ENCODE peak calls at places on chromosomes 1 and 21, in ten cellular contexts. R, Z, N, D, G, W, Y, S, B and J are unnamed samples.
A peak's percentile ranks its signal among the peaks of the same experiment; 100 is the strongest.

GRCh38 chr1:53766766-53767409 is 27.9 kb upstream of the GLIS1 start:
- DNase-seq in W (peak; percentile 68), Z (no peak), N (no peak), R (no peak), S (no peak), B (no peak), G (no peak), D (no peak), Y (no peak), J (no peak)

GRCh38 chr1:14713077-14713476 is 114.6 kb downstream of the KAZN start:
- DNase-seq in R (no peak), Z (no peak), Y (no peak), B (no peak), N (no peak), W (no peak), G (no peak), S (no peak), D (no peak), J (no peak)

GRCh38 chr1:19921310-19921709 is 2.1 kb downstream of the PLA2G2E start:
- DNase-seq in W (no peak), Y (no peak), N (no peak), Z (no peak), S (no peak), B (no peak), G (peak; percentile 64), D (no peak), R (no peak), J (no peak)

GRCh38 chr1:227299688-227300087 is 18.6 kb downstream of the CDC42BPA start:
- DNase-seq in G (no peak), D (no peak), Z (no peak), R (no peak), W (peak; percentile 59), B (no peak), Y (no peak), N (no peak), S (no peak), J (no peak)

GRCh38 chr1:205444931-205445652 is 10.8 kb downstream of the BLACAT1 start:
- DNase-seq in R (peak; percentile 51), D (no peak), N (no peak), Y (no peak), G (peak; percentile 35), S (peak; percentile 22), Z (peak; percentile 50), W (no peak), B (no peak), J (no peak)

GRCh38 chr1:192707978-192708547 is 72.1 kb downstream of the RGS13 start:
- DNase-seq in D (no peak), R (no peak), W (no peak), S (no peak), G (no peak), Y (no peak), B (no peak), Z (no peak), N (no peak), J (peak; percentile 69)

GRCh38 chr1:7703321-7704213 is 67.5 kb upstream of the VAMP3 start:
- DNase-seq in G (no peak), Z (no peak), R (no peak), S (no peak), Y (no peak), D (no peak), N (peak; percentile 41), W (no peak), B (no peak), J (no peak)

GRCh38 chr1:197444754-197445153 is 176.7 kb downstream of the CRB1 start:
- DNase-seq in D (no peak), N (no peak), S (no peak), G (no peak), B (no peak), W (peak; percentile 15), Z (no peak), Y (no peak), R (no peak), J (no peak)

GRCh38 chr21:26405071-26405470 is 168.0 kb downstream of the CYYR1 start:
- DNase-seq in N (no peak), S (no peak), Y (no peak), D (no peak), G (no peak), Z (no peak), W (peak; percentile 18), B (no peak), R (no peak), J (no peak)

GRCh38 chr1:227808566-227808965 is 6.9 kb upstream of the PRSS38 start:
- DNase-seq in Y (no peak), B (no peak), W (peak; percentile 20), D (no peak), G (no peak), S (no peak), Z (no peak), N (no peak), R (no peak), J (no peak)

GRCh38 chr1:36307601-36308330 is 1.6 kb downstream of the SH3D21 start:
- DNase-seq in S (no peak), N (no peak), D (peak; percentile 86), Z (no peak), G (no peak), W (no peak), R (no peak), B (no peak), Y (no peak), J (no peak)

GRCh38 chr21:25313891-25314646 is 293.2 kb downstream of the MRPL39 start:
- DNase-seq in Y (no peak), Z (no peak), G (no peak), S (no peak), D (no peak), B (no peak), N (no peak), W (peak; percentile 67), R (no peak), J (peak; percentile 16)

DNA sequence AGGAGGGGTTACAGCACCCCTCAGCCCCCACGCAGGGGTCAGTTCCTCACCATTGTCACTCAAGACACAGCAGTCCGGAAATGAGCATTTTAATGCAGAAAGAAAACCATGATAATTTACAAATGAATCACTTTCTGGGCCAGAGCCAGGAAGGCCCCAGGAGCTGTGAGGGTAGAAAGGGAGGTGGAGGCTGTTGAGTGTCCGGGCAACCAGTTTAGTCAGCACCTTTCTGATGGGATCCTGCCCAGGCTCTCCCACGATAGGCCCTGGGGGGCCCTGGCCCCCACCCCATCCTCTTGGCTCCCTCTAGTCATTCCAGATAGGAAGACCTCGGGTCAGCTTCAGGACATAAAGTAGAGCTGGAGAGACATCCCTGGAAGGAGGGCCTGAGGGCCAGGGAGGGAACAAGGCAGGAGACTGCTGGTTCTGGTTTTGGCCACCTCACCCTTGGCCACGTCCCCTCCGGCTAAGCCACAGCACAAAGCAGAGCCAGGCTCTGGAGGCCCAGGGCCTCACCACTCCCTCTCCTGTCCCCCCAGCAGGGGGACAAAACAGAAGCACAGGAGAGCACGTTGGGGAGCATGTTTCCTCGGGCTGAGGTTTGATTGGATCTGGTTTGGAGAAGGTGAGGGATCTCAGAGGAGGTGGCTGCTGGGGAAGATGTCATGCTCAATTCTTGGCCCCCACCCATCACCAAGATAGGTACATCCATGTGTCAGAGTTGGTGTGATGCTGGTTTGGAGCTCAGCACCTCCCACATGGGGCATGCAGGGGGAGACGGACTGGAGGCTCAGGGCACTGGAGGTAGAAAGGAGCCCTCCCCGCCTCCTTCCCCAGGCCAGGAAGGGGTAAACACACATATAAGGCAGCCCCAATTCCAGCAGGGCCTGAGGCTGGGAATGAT is 20.6 kb downstream of the ETNK2 start:
- DNase-seq in S (peak; percentile 75), Z (no peak), Y (no peak), R (no peak), D (no peak), G (no peak), N (no peak), W (peak; percentile 89), B (no peak), J (no peak)
- TF ChIP-seq CTCF in S (peak; percentile 18), Z (no peak), Y (no peak), R (no peak), D (no peak), G (no peak), N (no peak), W (peak; percentile 11), B (no peak), J (no peak)

DNA sequence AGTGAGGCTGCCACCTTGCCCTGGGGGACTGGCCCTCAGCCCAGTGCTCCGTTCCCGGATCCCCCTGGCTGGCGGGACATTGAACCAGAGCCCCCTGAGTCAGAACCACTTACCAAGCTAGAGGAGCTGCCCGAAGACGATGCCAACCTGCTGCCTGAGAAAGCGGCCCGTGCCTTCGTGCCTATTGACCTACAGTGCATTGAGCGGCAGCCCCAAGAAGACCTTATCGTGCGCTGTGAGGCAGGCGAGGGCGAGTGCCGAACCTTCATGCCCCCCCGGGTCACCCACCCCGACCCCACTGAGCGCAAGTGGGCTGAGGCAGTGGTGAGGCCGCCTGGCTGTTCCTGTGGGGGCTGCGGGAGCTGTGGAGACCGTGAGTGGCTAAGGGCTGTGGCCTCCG is 1.3 kb downstream of the TMEM79 start:
- DNase-seq in D (no peak), R (no peak), W (no peak), Z (no peak), Y (no peak), B (no peak), N (no peak), G (no peak), S (no peak), J (no peak)
- H3K4me3 ChIP-seq in D (no peak overlapping the region), R (peak overlapping the region; percentile 32), W (no peak overlapping the region), Z (no peak overlapping the region), Y (peak overlapping the region; percentile 58), B (no peak overlapping the region), N (no peak overlapping the region), G (no peak overlapping the region), S (no peak overlapping the region), J (no peak overlapping the region)

DNA sequence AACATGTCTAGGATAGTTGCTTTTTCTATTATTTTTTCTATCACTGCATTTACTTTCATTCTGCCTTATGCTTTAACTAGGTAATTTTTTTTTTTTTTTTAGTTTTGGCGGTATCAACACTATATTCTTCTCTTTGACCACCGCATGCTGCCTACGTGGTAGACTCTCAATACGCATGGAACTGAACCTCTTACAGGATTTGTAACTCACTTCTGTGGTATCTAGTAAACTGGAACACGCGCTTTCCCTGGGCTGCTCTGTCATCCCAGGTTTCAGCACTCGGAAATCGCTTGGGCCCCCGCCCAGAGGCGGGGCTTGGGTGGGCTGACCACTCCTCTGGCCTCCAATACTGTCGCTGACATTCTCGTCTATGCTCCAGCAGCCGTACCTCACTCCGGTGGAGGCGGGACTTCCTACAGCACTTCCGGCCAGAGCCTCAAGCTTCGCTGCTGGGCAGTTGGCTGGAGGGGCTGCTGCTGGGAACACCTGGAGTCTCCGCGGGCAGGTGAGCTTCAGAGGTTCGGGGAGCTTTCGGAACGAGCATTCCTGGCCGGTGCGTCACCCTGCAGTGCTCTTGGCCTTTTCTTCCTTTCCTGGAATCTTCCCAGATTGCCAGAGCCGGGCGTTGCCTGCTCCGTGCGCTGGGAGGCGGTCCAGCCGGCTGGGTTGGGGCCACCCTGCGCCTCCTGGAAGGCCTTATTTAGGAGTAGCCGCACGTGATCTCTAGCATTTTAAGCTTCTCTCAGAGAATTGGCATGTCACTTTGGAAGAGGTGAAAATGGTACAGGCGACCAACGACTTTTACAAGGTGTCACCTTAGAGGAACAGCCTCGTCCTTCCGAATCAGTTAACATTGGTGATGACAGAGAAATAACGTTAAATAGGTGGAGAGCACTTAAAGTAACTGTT is at the start of gene TBCE:
- DNase-seq in Y (peak; percentile 66), S (peak; percentile 97), N (peak; percentile 97), B (peak; percentile 93), Z (peak; percentile 98), R (peak; percentile 98), W (peak; percentile 98), D (peak; percentile 99), G (peak; percentile 97), J (peak; percentile 97)
- TF ChIP-seq POLR2A in Y (no peak), S (peak; percentile 49), N (no peak), B (peak; percentile 45), Z (peak; percentile 94), R (peak; percentile 83), W (peak; percentile 82), D (no peak), G (peak; percentile 78), J (peak; percentile 89)

GRCh38 chr1:93631626-93632365 is 49.8 kb downstream of the BCAR3 start:
- DNase-seq in R (no peak), Z (no peak), N (no peak), Y (no peak), G (no peak), D (no peak), S (no peak), B (no peak), W (no peak), J (peak; percentile 35)
- TF ChIP-seq CTCF in R (no peak), Z (peak; percentile 21), N (peak; percentile 46), Y (peak; percentile 7), G (no peak), D (no peak), S (peak; percentile 36), B (no peak), W (peak; percentile 14), J (no peak)